ENCODE peak calls at places on chromosomes 11 and 22, in six cellular contexts. One of them, this sample, is unnamed.
A peak's percentile ranks its signal among the peaks of the same experiment; 100 is the strongest.

GRCh38 chr11:17985517-17985916 is 27.3 kb downstream of the SERGEF start:
- DNase-seq in fibroblast of lung: no peak
- DNase-seq in foreskin keratinocyte: peak; percentile 52
- DNase-seq in PC-3: peak; percentile 92
- DNase-seq in effector memory CD4-positive, alpha-beta T cell: no peak
- DNase-seq in right atrium auricular region: no peak
- DNase-seq in this sample: no peak

GRCh38 chr22:42742940-42743339 is 22.3 kb upstream of the A4GALT start:
- DNase-seq in fibroblast of lung: no peak
- DNase-seq in foreskin keratinocyte: no peak
- DNase-seq in PC-3: no peak
- DNase-seq in effector memory CD4-positive, alpha-beta T cell: no peak
- DNase-seq in right atrium auricular region: no peak
- DNase-seq in this sample: no peak

GRCh38 chr11:110531056-110531756 is 101.5 kb downstream of the FDX1 start:
- DNase-seq in fibroblast of lung: no peak
- DNase-seq in foreskin keratinocyte: no peak
- DNase-seq in PC-3: no peak
- DNase-seq in effector memory CD4-positive, alpha-beta T cell: no peak
- DNase-seq in right atrium auricular region: no peak
- DNase-seq in this sample: no peak

GRCh38 chr11:117930668-117931330 is 1.6 kb upstream of the TMPRSS13 start:
- DNase-seq in fibroblast of lung: no peak
- DNase-seq in foreskin keratinocyte: no peak
- DNase-seq in PC-3: no peak
- DNase-seq in effector memory CD4-positive, alpha-beta T cell: no peak
- DNase-seq in right atrium auricular region: no peak
- DNase-seq in this sample: no peak

GRCh38 chr11:46692450-46692849 is 8.0 kb downstream of the ARHGAP1 start:
- DNase-seq in fibroblast of lung: no peak
- DNase-seq in foreskin keratinocyte: no peak
- DNase-seq in PC-3: no peak
- DNase-seq in effector memory CD4-positive, alpha-beta T cell: no peak
- DNase-seq in right atrium auricular region: no peak
- DNase-seq in this sample: no peak

GRCh38 chr22:37263966-37264887 is 18.1 kb upstream of the CYTH4 start:
- DNase-seq in fibroblast of lung: no peak
- DNase-seq in foreskin keratinocyte: no peak
- DNase-seq in PC-3: no peak
- DNase-seq in effector memory CD4-positive, alpha-beta T cell: no peak
- DNase-seq in right atrium auricular region: no peak
- DNase-seq in this sample: no peak

GRCh38 chr11:8235925-8236324 is 27.8 kb downstream of the LMO1 start:
- DNase-seq in fibroblast of lung: no peak
- DNase-seq in foreskin keratinocyte: no peak
- DNase-seq in PC-3: no peak
- DNase-seq in effector memory CD4-positive, alpha-beta T cell: no peak
- DNase-seq in right atrium auricular region: no peak
- DNase-seq in this sample: no peak

GRCh38 chr22:38246692-38247091 is 26.1 kb downstream of the TMEM184B start:
- DNase-seq in fibroblast of lung: no peak
- DNase-seq in foreskin keratinocyte: no peak
- DNase-seq in PC-3: no peak
- DNase-seq in effector memory CD4-positive, alpha-beta T cell: no peak
- DNase-seq in right atrium auricular region: peak; percentile 81
- DNase-seq in this sample: peak; percentile 75

GRCh38 chr11:297666-298405 is 1.5 kb downstream of the IFITM5 start:
- DNase-seq in fibroblast of lung: no peak
- DNase-seq in foreskin keratinocyte: no peak
- DNase-seq in PC-3: no peak
- DNase-seq in effector memory CD4-positive, alpha-beta T cell: no peak
- DNase-seq in right atrium auricular region: no peak
- DNase-seq in this sample: no peak

GRCh38 chr11:1747753-1748466 is 2.5 kb downstream of the IFITM10 start:
- DNase-seq in fibroblast of lung: no peak
- DNase-seq in foreskin keratinocyte: no peak
- DNase-seq in PC-3: no peak
- DNase-seq in effector memory CD4-positive, alpha-beta T cell: no peak
- DNase-seq in right atrium auricular region: no peak
- DNase-seq in this sample: no peak

GRCh38 chr11:59181746-59182456 is 10.0 kb downstream of the DTX4 start:
- DNase-seq in fibroblast of lung: no peak
- DNase-seq in foreskin keratinocyte: no peak
- DNase-seq in PC-3: no peak
- DNase-seq in effector memory CD4-positive, alpha-beta T cell: no peak
- DNase-seq in right atrium auricular region: no peak
- DNase-seq in this sample: no peak

GRCh38 chr22:48695251-48695650 is 1132.4 kb downstream of the BRD1 start:
- DNase-seq in fibroblast of lung: no peak
- DNase-seq in foreskin keratinocyte: no peak
- DNase-seq in PC-3: no peak
- DNase-seq in effector memory CD4-positive, alpha-beta T cell: no peak
- DNase-seq in right atrium auricular region: no peak
- DNase-seq in this sample: no peak

GRCh38 chr11:1508491-1508891 is 21.9 kb upstream of the MOB2 start:
- DNase-seq in fibroblast of lung: no peak
- DNase-seq in foreskin keratinocyte: no peak
- DNase-seq in PC-3: no peak
- DNase-seq in effector memory CD4-positive, alpha-beta T cell: no peak
- DNase-seq in right atrium auricular region: no peak
- DNase-seq in this sample: no peak

GRCh38 chr11:131038597-131038996 is 122.3 kb upstream of the SNX19 start:
- DNase-seq in fibroblast of lung: no peak
- DNase-seq in foreskin keratinocyte: no peak
- DNase-seq in PC-3: peak; percentile 79
- DNase-seq in effector memory CD4-positive, alpha-beta T cell: no peak
- DNase-seq in right atrium auricular region: no peak
- DNase-seq in this sample: no peak

GRCh38 chr22:24247011-24247507 is 2.2 kb upstream of the GGT5 start:
- DNase-seq in fibroblast of lung: peak; percentile 16
- DNase-seq in foreskin keratinocyte: no peak
- DNase-seq in PC-3: no peak
- DNase-seq in effector memory CD4-positive, alpha-beta T cell: no peak
- DNase-seq in right atrium auricular region: no peak
- DNase-seq in this sample: no peak

GRCh38 chr11:15988693-15989231 is 367.6 kb downstream of the SOX6 start:
- DNase-seq in fibroblast of lung: no peak
- DNase-seq in foreskin keratinocyte: no peak
- DNase-seq in PC-3: no peak
- DNase-seq in effector memory CD4-positive, alpha-beta T cell: no peak
- DNase-seq in right atrium auricular region: no peak
- DNase-seq in this sample: no peak

GRCh38 chr11:120062561-120062930 is 75.4 kb downstream of the TRIM29 start:
- DNase-seq in fibroblast of lung: no peak
- DNase-seq in foreskin keratinocyte: no peak
- DNase-seq in PC-3: no peak
- DNase-seq in effector memory CD4-positive, alpha-beta T cell: no peak
- DNase-seq in right atrium auricular region: no peak
- DNase-seq in this sample: no peak

GRCh38 chr11:2899080-2899783 is 13.7 kb upstream of the CDKN1C start:
- DNase-seq in fibroblast of lung: no peak
- DNase-seq in foreskin keratinocyte: no peak
- DNase-seq in PC-3: no peak
- DNase-seq in effector memory CD4-positive, alpha-beta T cell: no peak
- DNase-seq in right atrium auricular region: no peak
- DNase-seq in this sample: no peak

GRCh38 chr11:8665222-8665621 is 17.2 kb downstream of the TRIM66 start:
- DNase-seq in fibroblast of lung: no peak
- DNase-seq in foreskin keratinocyte: no peak
- DNase-seq in PC-3: no peak
- DNase-seq in effector memory CD4-positive, alpha-beta T cell: no peak
- DNase-seq in right atrium auricular region: no peak
- DNase-seq in this sample: no peak

GRCh38 chr11:47111318-47111804 is 65.3 kb downstream of the ARFGAP2 start:
- DNase-seq in fibroblast of lung: no peak
- DNase-seq in foreskin keratinocyte: no peak
- DNase-seq in PC-3: no peak
- DNase-seq in effector memory CD4-positive, alpha-beta T cell: no peak
- DNase-seq in right atrium auricular region: no peak
- DNase-seq in this sample: no peak

GRCh38 chr11:57200937-57201336 is 19.2 kb downstream of the LRRC55 start:
- DNase-seq in fibroblast of lung: no peak
- DNase-seq in foreskin keratinocyte: no peak
- DNase-seq in PC-3: no peak
- DNase-seq in effector memory CD4-positive, alpha-beta T cell: no peak
- DNase-seq in right atrium auricular region: no peak
- DNase-seq in this sample: no peak

GRCh38 chr11:108870373-108871020 is 205.6 kb downstream of the DDX10 start:
- DNase-seq in fibroblast of lung: peak; percentile 60
- DNase-seq in foreskin keratinocyte: no peak
- DNase-seq in PC-3: peak; percentile 48
- DNase-seq in effector memory CD4-positive, alpha-beta T cell: no peak
- DNase-seq in right atrium auricular region: no peak
- DNase-seq in this sample: no peak

GRCh38 chr11:131504199-131504949 is 134.0 kb downstream of the NTM start:
- DNase-seq in fibroblast of lung: no peak
- DNase-seq in foreskin keratinocyte: no peak
- DNase-seq in PC-3: peak; percentile 29
- DNase-seq in effector memory CD4-positive, alpha-beta T cell: no peak
- DNase-seq in right atrium auricular region: no peak
- DNase-seq in this sample: peak; percentile 69

GRCh38 chr11:73866586-73866996 is 10.1 kb downstream of the COA4 start:
- DNase-seq in fibroblast of lung: peak; percentile 94
- DNase-seq in foreskin keratinocyte: peak; percentile 70
- DNase-seq in PC-3: peak; percentile 76
- DNase-seq in effector memory CD4-positive, alpha-beta T cell: no peak
- DNase-seq in right atrium auricular region: peak; percentile 69
- DNase-seq in this sample: no peak

DNA sequence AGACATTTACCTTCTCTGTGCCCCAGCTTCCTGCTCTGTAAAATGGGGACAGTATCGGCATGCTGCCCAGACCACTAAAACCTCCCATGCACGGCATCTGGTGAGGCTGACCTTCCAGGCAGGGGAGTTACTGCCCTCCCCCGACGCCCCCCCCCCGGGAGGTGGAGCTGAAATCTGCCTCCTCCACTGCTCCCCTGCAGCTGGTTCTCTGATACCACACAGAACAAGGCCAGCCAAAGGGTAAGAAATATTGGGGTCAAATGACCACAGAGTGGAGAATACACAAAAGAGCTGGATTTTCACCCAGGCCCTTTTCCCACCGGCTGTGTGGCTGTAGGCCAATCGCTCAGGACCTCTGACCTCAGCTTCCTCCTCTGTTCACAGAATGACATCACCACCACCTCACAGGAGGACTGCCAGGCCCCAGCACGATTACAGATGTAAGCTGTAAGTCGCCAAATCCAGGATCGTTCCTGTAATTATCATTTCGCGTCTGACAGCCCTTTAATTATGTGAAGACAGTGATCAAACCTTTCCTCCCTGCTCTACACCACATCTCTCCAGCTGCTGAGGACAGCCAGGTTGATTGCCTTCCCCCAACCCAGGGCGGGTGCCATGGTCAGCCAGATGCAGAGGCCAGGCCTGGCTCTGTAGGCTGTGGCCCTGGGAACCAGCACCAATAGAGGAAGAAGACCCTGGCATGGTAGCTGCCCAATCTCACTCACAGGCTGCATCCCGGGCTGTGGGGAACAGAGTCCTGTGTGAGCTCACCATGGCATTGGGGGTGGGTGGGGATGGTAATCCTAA is 35.7 kb upstream of the KLHL35 start:
- DNase-seq in fibroblast of lung: peak; percentile 92
- DNase-seq in foreskin keratinocyte: no peak
- DNase-seq in PC-3: no peak
- DNase-seq in effector memory CD4-positive, alpha-beta T cell: no peak
- DNase-seq in right atrium auricular region: peak; percentile 69
- DNase-seq in this sample: no peak
- H3K27ac ChIP-seq in fibroblast of lung: peak overlapping the region; percentile 45
- H3K27ac ChIP-seq in foreskin keratinocyte: no peak overlapping the region
- H3K27ac ChIP-seq in PC-3: no peak overlapping the region
- H3K27ac ChIP-seq in effector memory CD4-positive, alpha-beta T cell: no peak overlapping the region
- H3K27ac ChIP-seq in right atrium auricular region: no peak overlapping the region
- H3K27ac ChIP-seq in this sample: no peak overlapping the region

GRCh38 chr11:68358416-68358815 is 46.0 kb downstream of the LRP5 start:
- DNase-seq in fibroblast of lung: no peak
- DNase-seq in foreskin keratinocyte: no peak
- DNase-seq in PC-3: no peak
- DNase-seq in effector memory CD4-positive, alpha-beta T cell: no peak
- DNase-seq in right atrium auricular region: no peak
- DNase-seq in this sample: no peak
- H3K27ac ChIP-seq in fibroblast of lung: no peak overlapping the region
- H3K27ac ChIP-seq in foreskin keratinocyte: no peak overlapping the region
- H3K27ac ChIP-seq in PC-3: no peak overlapping the region
- H3K27ac ChIP-seq in effector memory CD4-positive, alpha-beta T cell: no peak overlapping the region
- H3K27ac ChIP-seq in right atrium auricular region: peak overlapping the region; percentile 53
- H3K27ac ChIP-seq in this sample: no peak overlapping the region

DNA sequence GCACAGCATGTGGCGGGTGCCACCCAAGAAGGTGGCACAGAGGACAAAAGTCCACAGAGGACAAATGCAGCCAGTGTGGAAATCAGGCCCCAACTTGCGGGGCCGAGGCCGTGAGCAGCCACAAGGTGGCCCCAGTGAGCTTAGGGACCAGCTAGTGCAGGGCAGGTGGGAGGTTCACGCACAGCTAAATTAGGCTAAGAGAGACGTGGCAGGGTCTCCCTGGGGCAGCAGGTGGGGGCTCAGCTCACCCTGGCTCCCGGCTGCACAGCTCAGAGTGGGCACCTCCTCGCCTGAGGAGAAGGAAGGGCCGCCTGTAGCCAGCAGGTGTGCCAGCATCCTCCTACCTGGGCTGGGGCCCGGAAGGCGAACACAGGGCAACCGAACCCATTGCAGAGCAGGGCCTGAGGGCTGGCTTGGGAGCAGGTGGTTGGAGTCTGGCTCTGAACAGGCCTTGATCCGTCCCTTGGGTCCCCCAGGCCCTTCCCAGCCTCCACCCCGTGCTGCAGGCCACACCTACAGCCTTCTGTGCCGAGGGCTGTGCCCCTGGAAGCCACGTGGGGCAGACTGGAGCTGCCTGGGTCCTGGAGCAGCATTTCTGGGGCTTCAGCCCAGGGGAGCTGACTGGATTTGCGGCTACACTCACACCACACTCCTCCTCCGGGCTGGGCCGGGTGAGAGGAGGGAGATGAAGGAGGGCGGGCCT is 26.1 kb upstream of the CELSR1 start:
- DNase-seq in fibroblast of lung: peak; percentile 51
- DNase-seq in foreskin keratinocyte: no peak
- DNase-seq in PC-3: peak; percentile 66
- DNase-seq in effector memory CD4-positive, alpha-beta T cell: peak; percentile 47
- DNase-seq in right atrium auricular region: peak; percentile 84
- DNase-seq in this sample: no peak
- H3K27ac ChIP-seq in fibroblast of lung: no peak overlapping the region
- H3K27ac ChIP-seq in foreskin keratinocyte: no peak overlapping the region
- H3K27ac ChIP-seq in PC-3: peak overlapping the region; percentile 41
- H3K27ac ChIP-seq in effector memory CD4-positive, alpha-beta T cell: no peak overlapping the region
- H3K27ac ChIP-seq in right atrium auricular region: peak overlapping the region; percentile 64
- H3K27ac ChIP-seq in this sample: no peak overlapping the region

GRCh38 chr11:122837528-122838346 is 563 bp upstream of the CRTAM start:
- DNase-seq in fibroblast of lung: no peak
- DNase-seq in foreskin keratinocyte: no peak
- DNase-seq in PC-3: no peak
- DNase-seq in effector memory CD4-positive, alpha-beta T cell: no peak
- DNase-seq in right atrium auricular region: no peak
- DNase-seq in this sample: no peak

GRCh38 chr11:122833133-122833470 is 5.2 kb upstream of the CRTAM start:
- DNase-seq in fibroblast of lung: no peak
- DNase-seq in foreskin keratinocyte: no peak
- DNase-seq in PC-3: no peak
- DNase-seq in effector memory CD4-positive, alpha-beta T cell: no peak
- DNase-seq in right atrium auricular region: no peak
- DNase-seq in this sample: no peak

GRCh38 chr11:122836916-122837315 is 1.4 kb upstream of the CRTAM start:
- DNase-seq in fibroblast of lung: no peak
- DNase-seq in foreskin keratinocyte: no peak
- DNase-seq in PC-3: no peak
- DNase-seq in effector memory CD4-positive, alpha-beta T cell: no peak
- DNase-seq in right atrium auricular region: no peak
- DNase-seq in this sample: no peak

GRCh38 chr11:122834065-122834464 is 4.2 kb upstream of the CRTAM start:
- DNase-seq in fibroblast of lung: no peak
- DNase-seq in foreskin keratinocyte: no peak
- DNase-seq in PC-3: no peak
- DNase-seq in effector memory CD4-positive, alpha-beta T cell: no peak
- DNase-seq in right atrium auricular region: no peak
- DNase-seq in this sample: no peak
- H3K27ac ChIP-seq in fibroblast of lung: no peak overlapping the region
- H3K27ac ChIP-seq in foreskin keratinocyte: no peak overlapping the region
- H3K27ac ChIP-seq in PC-3: no peak overlapping the region
- H3K27ac ChIP-seq in effector memory CD4-positive, alpha-beta T cell: no peak overlapping the region
- H3K27ac ChIP-seq in right atrium auricular region: no peak overlapping the region
- H3K27ac ChIP-seq in this sample: no peak overlapping the region

This sample was measured in substantia nigra.